ENCODE peak calls at places on chromosomes 3 and 15, in eight cellular contexts. Q, H, I, M, Z, O, C and W are unnamed samples. For H3K4me1, the result is how much of the 10 kb centered on the place peaks cover.

GRCh38 chr3:128133273-128133883 is 9.8 kb upstream of the RUVBL1 start:
- DNase-seq in Q (peak), H (no peak), I (no peak), M (no peak), Z (no peak), O (peak), C (no peak), W (no peak)

GRCh38 chr3:123283657-123284398 is 82.1 kb downstream of the SEC22A start:
- DNase-seq in Q (no peak), H (no peak), I (no peak), M (no peak), Z (no peak), O (no peak), C (no peak), W (no peak)

GRCh38 chr3:10980216-10980799 is 12.2 kb upstream of the SLC6A1 start:
- DNase-seq in Q (no peak), H (no peak), I (no peak), M (no peak), Z (no peak), O (no peak), C (no peak), W (no peak)

GRCh38 chr15:40930430-40931299 is 1.5 kb downstream of the DLL4 start:
- DNase-seq in Q (peak), H (peak), I (peak), M (no peak), Z (no peak), O (no peak), C (peak), W (peak)

GRCh38 chr15:65077981-65078352 is 1.4 kb downstream of the KBTBD13 start:
- DNase-seq in Q (peak), H (peak), I (peak), M (peak), Z (no peak), O (no peak), C (peak), W (peak)

GRCh38 chr3:178260887-178261286 is 275.3 kb upstream of the KCNMB2 start:
- DNase-seq in Q (peak), H (no peak), I (no peak), M (no peak), Z (no peak), O (no peak), C (no peak), W (no peak)

GRCh38 chr3:29079358-29079757 is 201.5 kb upstream of the RBMS3 start:
- DNase-seq in Q (no peak), H (no peak), I (no peak), M (no peak), Z (no peak), O (peak), C (no peak), W (no peak)

GRCh38 chr3:48478631-48479555 is 25.1 kb downstream of the SHISA5 start:
- DNase-seq in Q (no peak), H (no peak), I (no peak), M (no peak), Z (no peak), O (no peak), C (no peak), W (peak)

GRCh38 chr3:162170581-162170980 is 674.0 kb downstream of the OTOL1 start:
- DNase-seq in Q (no peak), H (no peak), I (no peak), M (no peak), Z (no peak), O (no peak), C (no peak), W (no peak)

GRCh38 chr3:65928110-65928509 is 110.6 kb downstream of the MAGI1 start:
- DNase-seq in Q (peak), H (no peak), I (no peak), M (peak), Z (no peak), O (no peak), C (no peak), W (no peak)

GRCh38 chr3:26763723-26764122 is 141.2 kb downstream of the LRRC3B start:
- DNase-seq in Q (no peak), H (no peak), I (no peak), M (no peak), Z (no peak), O (no peak), C (no peak), W (no peak)

GRCh38 chr3:114674041-114674440 is 380.2 kb downstream of the TIGIT start:
- DNase-seq in Q (no peak), H (no peak), I (no peak), M (no peak), Z (no peak), O (peak), C (no peak), W (no peak)

GRCh38 chr3:89300519-89300918 is 193.1 kb downstream of the EPHA3 start:
- DNase-seq in Q (no peak), H (no peak), I (no peak), M (no peak), Z (no peak), O (no peak), C (no peak), W (no peak)

GRCh38 chr3:120506828-120507774 is 56.3 kb upstream of the FSTL1 start:
- DNase-seq in Q (peak), H (no peak), I (no peak), M (no peak), Z (no peak), O (peak), C (no peak), W (no peak)

GRCh38 chr3:114545196-114545595 is 251.4 kb downstream of the TIGIT start:
- DNase-seq in Q (no peak), H (no peak), I (no peak), M (no peak), Z (no peak), O (no peak), C (no peak), W (no peak)

GRCh38 chr3:187960820-187961219 is 193.1 kb upstream of the LPP start:
- DNase-seq in Q (no peak), H (no peak), I (no peak), M (no peak), Z (no peak), O (peak), C (no peak), W (no peak)

GRCh38 chr3:158845748-158846350 is 44.0 kb downstream of the MFSD1 start:
- DNase-seq in Q (peak), H (no peak), I (no peak), M (no peak), Z (no peak), O (peak), C (no peak), W (no peak)

GRCh38 chr3:127158614-127159221 is 34.2 kb upstream of the PRR23E start:
- DNase-seq in Q (peak), H (peak), I (peak), M (no peak), Z (no peak), O (peak), C (peak), W (no peak)

GRCh38 chr3:169460035-169460434 is 203.5 kb downstream of the MECOM start:
- DNase-seq in Q (no peak), H (no peak), I (no peak), M (no peak), Z (no peak), O (no peak), C (peak), W (no peak)

GRCh38 chr3:146247906-146248305 is 3.0 kb downstream of the PLSCR4 start:
- DNase-seq in Q (no peak), H (no peak), I (no peak), M (no peak), Z (no peak), O (peak), C (no peak), W (no peak)

GRCh38 chr3:100440895-100441294 is 39.6 kb downstream of the LNP1 start:
- DNase-seq in Q (no peak), H (no peak), I (no peak), M (no peak), Z (no peak), O (no peak), C (no peak), W (no peak)

GRCh38 chr3:142152349-142152748 is 3.0 kb upstream of the TFDP2 start:
- DNase-seq in Q (peak), H (no peak), I (no peak), M (no peak), Z (no peak), O (no peak), C (no peak), W (no peak)

GRCh38 chr3:149468504-149469212 is 5.8 kb upstream of the TM4SF4 start:
- DNase-seq in Q (no peak), H (no peak), I (no peak), M (peak), Z (no peak), O (peak), C (no peak), W (peak)

GRCh38 chr3:112685435-112685834 is 44.5 kb upstream of the CCDC80 start:
- DNase-seq in Q (peak), H (no peak), I (no peak), M (no peak), Z (no peak), O (peak), C (no peak), W (no peak)

GRCh38 chr3:23740517-23741402 is 65.0 kb upstream of the UBE2E1 start:
- DNase-seq in Q (peak), H (no peak), I (peak), M (peak), Z (no peak), O (no peak), C (peak), W (peak)

GRCh38 chr3:170703121-170703588 is 117.3 kb upstream of the SLC7A14 start:
- DNase-seq in Q (no peak), H (no peak), I (no peak), M (no peak), Z (no peak), O (peak), C (no peak), W (no peak)

GRCh38 chr15:59313703-59314332 is 58.9 kb downstream of the MYO1E start:
- DNase-seq in Q (peak), H (peak), I (peak), M (peak), Z (peak), O (peak), C (peak), W (peak)

GRCh38 chr15:74770211-74770892 is 11.5 kb upstream of the CSK start:
- DNase-seq in Q (no peak), H (no peak), I (no peak), M (no peak), Z (no peak), O (no peak), C (no peak), W (no peak)

DNA sequence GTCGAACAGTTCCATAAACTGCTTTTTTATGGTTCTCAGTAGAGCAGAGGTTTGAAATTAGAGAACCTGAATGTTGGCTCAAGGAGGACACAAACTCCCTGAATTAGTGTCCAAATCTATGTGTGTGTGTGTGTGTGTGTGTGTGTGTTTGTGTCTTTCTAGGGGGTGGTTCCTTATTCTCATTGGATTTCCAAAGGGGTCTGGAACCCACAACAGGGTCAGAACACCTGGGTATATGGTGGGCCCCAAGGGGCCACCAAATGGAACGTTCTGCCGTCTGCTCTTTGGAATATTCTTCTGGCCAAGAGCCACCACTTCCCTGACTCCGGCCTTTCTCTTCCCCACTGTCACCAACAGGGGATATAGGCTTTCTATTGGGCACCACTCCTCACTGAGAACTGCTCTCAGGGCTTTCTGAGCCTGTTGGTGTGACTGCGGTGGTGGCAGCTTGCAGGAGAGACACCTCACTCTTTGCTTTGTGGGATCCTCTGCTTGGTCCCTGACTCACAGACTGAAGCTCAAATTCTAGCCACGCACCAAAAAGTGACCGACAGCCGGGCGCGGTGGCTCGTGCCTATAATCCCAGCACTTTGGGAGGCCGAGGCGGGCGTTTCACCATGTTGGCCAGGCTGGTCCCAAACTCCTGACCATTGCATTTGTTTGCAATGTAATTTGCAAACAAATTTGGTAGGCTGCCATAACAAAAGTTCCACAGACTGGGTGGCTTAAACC is 47.5 kb upstream of the IDH2 start:
- DNase-seq in Q (no peak), H (no peak), I (no peak), M (no peak), Z (no peak), O (no peak), C (no peak), W (no peak)
- H3K27ac ChIP-seq in Q (peak), H (no peak), I (no peak), M (peak), Z (no peak), O (no peak), C (no peak), W (peak)

DNA sequence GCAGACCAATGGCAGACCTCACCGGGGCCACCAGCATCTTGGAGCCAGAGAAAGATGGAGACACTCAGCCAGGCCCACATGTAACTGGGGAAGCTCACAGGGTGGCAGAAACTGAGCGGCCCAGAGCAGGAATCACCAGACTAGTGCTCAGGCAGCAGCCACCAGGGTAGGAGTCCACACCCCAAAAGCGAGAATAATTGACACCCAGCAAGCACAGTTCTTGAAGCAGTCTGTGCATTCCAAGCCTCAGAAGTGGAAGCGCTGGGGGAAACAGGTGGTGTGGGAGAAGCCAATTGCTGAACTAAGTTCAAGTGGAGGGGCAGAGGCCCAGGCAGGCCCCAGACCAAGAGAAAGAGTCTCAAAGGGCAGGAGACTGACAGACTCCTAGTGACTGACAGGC is 8.0 kb downstream of the NT5DC2 start:
- DNase-seq in Q (no peak), H (no peak), I (peak), M (no peak), Z (no peak), O (no peak), C (no peak), W (peak)
- H3K4me1 ChIP-seq in Q (under half), H (under half), I (under half), M (under half), Z (under half), O (under half), C (half or more), W (under half)

GRCh38 chr3:171977426-171977825 is 62.0 kb upstream of the FNDC3B start:
- DNase-seq in Q (no peak), H (no peak), I (no peak), M (no peak), Z (no peak), O (no peak), C (no peak), W (no peak)

GRCh38 chr3:171978390-171978789 is 61.0 kb upstream of the FNDC3B start:
- DNase-seq in Q (no peak), H (no peak), I (no peak), M (no peak), Z (no peak), O (no peak), C (no peak), W (no peak)

GRCh38 chr3:171977860-171978259 is 61.5 kb upstream of the FNDC3B start:
- DNase-seq in Q (no peak), H (no peak), I (no peak), M (no peak), Z (no peak), O (no peak), C (no peak), W (no peak)

GRCh38 chr3:171980578-171981270 is 58.7 kb upstream of the FNDC3B start:
- DNase-seq in Q (no peak), H (no peak), I (no peak), M (no peak), Z (no peak), O (no peak), C (no peak), W (no peak)

DNA sequence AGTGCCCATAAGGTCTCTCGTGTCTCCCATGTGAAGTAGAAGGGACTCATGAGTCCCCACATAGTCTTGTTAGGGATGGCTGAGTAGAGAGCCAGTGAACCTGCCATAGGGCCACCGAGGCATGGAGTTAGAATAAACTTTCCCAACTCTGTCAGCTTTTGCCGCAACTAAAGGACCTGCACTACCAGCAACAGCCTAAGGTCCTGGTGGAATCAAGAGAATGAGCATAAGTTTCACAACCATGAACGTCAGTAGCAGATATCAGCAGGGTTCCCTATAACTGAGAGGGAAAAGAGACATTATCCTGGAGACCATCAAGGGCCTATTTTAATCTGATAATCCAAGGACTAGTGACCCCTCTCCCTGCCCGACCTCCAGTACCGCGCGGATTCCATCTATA is 60.3 kb upstream of the FNDC3B start:
- DNase-seq in Q (no peak), H (no peak), I (no peak), M (no peak), Z (no peak), O (no peak), C (no peak), W (no peak)
- TF ChIP-seq CTCF in Q (no peak), H (no peak), I (no peak), M (no peak), Z (no peak), O (no peak), C (no peak), W (no peak)

DNA sequence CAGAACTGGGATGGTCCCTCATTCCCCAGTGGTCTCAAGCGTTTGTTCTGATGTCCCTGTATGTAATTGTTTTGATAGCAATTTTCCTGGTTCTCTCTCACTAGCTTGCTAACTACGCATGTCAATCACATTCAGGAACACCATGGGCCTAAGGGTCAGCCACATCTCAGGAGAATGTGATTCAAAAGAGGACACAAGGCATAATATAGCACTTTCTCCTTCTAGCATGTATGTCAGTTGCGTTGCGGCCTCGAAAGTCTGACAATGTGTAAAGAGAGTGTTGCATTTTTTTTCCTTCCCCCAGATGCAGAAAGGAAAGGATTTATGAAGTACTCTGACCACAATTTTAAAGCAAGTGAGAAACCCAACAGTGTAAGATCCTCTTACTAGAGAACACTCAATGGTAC is 32.0 kb upstream of the TCF12 start:
- DNase-seq in Q (peak), H (no peak), I (no peak), M (no peak), Z (no peak), O (no peak), C (no peak), W (no peak)
- H3K27ac ChIP-seq in Q (peak), H (peak), I (peak), M (peak), Z (peak), O (peak), C (peak), W (peak)

DNA sequence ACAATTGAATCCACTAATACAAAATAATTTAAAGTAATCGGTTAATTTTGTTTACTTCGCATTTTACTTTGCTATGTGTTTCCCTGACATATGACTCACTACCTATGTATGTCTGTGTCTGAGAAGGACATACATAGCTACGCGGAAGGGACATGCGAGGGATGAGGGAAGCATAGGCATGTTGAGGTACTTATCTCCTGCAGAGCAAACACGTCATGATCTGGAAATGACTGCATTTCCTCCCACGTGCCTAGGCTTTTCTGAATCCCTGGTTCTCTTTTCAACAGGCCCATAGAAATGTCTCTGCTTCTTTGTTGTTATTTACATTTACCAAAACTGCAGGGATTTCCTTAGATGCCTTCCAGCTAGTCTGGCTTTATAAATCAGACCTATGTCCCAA is 27.5 kb downstream of the ALCAM start:
- DNase-seq in Q (peak), H (no peak), I (no peak), M (no peak), Z (no peak), O (no peak), C (no peak), W (no peak)
- H3K4me1 ChIP-seq in Q (under half), H (under half), I (under half), M (under half), Z (under half), O (under half), C (under half), W (under half)

DNA sequence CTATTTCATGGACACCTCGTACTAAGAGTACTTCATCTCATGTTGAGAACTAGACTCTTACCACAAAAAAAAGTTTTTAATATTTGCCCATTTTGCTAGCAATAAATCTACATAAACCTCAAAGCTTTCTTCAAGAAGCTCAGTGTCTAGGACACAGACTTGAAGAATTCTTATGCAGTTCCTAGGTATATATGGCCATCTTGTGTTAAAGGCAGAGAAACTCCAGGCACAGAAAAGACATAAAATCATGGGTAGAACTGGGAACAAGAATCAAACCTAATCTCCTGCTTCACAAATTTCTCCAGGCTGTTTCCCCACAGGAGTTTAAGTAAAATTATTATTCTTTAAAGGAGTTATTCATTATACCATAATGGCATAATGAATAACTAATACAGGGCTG is 4.4 kb downstream of the MBD4 start:
- DNase-seq in Q (no peak), H (no peak), I (no peak), M (no peak), Z (no peak), O (no peak), C (no peak), W (no peak)
- TF ChIP-seq CTCF in Q (peak), H (no peak), I (no peak), M (no peak), Z (no peak), O (no peak), C (no peak), W (no peak)

DNA sequence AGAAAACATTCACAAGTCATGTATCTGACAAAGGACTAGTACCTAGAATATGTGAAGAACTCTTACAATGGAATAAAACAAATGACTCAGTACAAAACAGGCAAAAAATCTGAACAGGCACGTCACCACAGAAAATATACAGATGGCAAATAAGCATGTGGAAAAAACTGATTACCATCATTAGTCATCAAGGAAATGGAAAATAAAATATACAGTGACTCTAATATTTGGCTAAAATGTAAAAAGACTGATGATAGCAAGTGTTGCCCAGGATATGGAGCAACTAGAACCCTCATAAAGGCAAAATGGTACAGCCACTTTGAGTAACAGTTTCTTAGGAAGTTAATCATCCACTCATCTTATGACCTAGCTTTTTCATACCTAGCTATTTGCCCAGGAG is 95.8 kb upstream of the ABHD17C start:
- DNase-seq in Q (no peak), H (no peak), I (no peak), M (no peak), Z (no peak), O (peak), C (no peak), W (no peak)
- H3K27ac ChIP-seq in Q (no peak), H (no peak), I (no peak), M (peak), Z (no peak), O (no peak), C (no peak), W (no peak)

GRCh38 chr3:45611619-45612018 is 17.1 kb downstream of the LIMD1 start:
- DNase-seq in Q (no peak), H (no peak), I (no peak), M (no peak), Z (no peak), O (no peak), C (no peak), W (no peak)
- H3K4me1 ChIP-seq in Q (under half), H (under half), I (under half), M (half or more), Z (under half), O (under half), C (half or more), W (under half)

GRCh38 chr3:55030938-55031337 is 103.1 kb upstream of the LRTM1 start:
- DNase-seq in Q (no peak), H (no peak), I (no peak), M (no peak), Z (no peak), O (no peak), C (no peak), W (no peak)
- TF ChIP-seq CTCF in Q (no peak), H (no peak), I (no peak), M (no peak), Z (no peak), O (no peak), C (no peak), W (no peak)